ENCODE peak calls at places on chromosomes 3 and 15, in four cellular contexts. O, A, W and V are unnamed samples.

GRCh38 chr15:101489633-101490407 is at the start of gene PCSK6:
- DNase-seq in A (peak), O (peak), W (no peak), V (no peak)

GRCh38 chr3:193590088-193590856 is 2.7 kb upstream of the OPA1 start:
- DNase-seq in W (peak), A (no peak), O (no peak), V (no peak)

GRCh38 chr3:196238612-196239190 is 22.4 kb downstream of the SLC51A start:
- DNase-seq in O (no peak), A (no peak), W (peak), V (no peak)

GRCh38 chr3:107525101-107525953 is 2.6 kb downstream of the BBX start:
- DNase-seq in A (peak), W (peak), O (peak), V (peak)

GRCh38 chr3:184305577-184305976 is 6.5 kb downstream of the PSMD2 start:
- DNase-seq in W (peak), O (no peak), A (peak), V (no peak)

GRCh38 chr3:99842826-99843589 is 25.3 kb downstream of the CMSS1 start:
- DNase-seq in W (peak), O (no peak), A (peak), V (no peak)

GRCh38 chr3:31893174-31893573 is 87.9 kb downstream of the OSBPL10 start:
- DNase-seq in O (no peak), A (no peak), W (no peak), V (no peak)

GRCh38 chr15:49521802-49522201 is 98.8 kb downstream of the FGF7 start:
- DNase-seq in O (no peak), W (peak), A (peak), V (no peak)

GRCh38 chr3:28286595-28286994 is 45.2 kb downstream of the CMC1 start:
- DNase-seq in A (peak), O (no peak), W (peak), V (no peak)

GRCh38 chr3:41064526-41064925 is 134.8 kb upstream of the CTNNB1 start:
- DNase-seq in A (no peak), W (no peak), O (no peak), V (no peak)

GRCh38 chr3:197490659-197491058 is 65.1 kb downstream of the BDH1 start:
- DNase-seq in A (no peak), O (no peak), W (no peak), V (no peak)

GRCh38 chr3:45546636-45547201 is 47.8 kb upstream of the LIMD1 start:
- DNase-seq in W (no peak), A (no peak), O (no peak), V (no peak)

GRCh38 chr3:18438586-18438985 is 13.4 kb upstream of the SATB1 start:
- DNase-seq in A (no peak), O (no peak), W (no peak), V (no peak)

GRCh38 chr15:97909291-97909891 is 51.1 kb upstream of the ARRDC4 start:
- DNase-seq in O (peak), A (peak), W (peak), V (peak)

GRCh38 chr3:135242285-135242684 is 447.2 kb downstream of the EPHB1 start:
- DNase-seq in O (no peak), W (no peak), A (no peak), V (no peak)

GRCh38 chr3:97291901-97292300 is 472.7 kb upstream of the ARL6 start:
- DNase-seq in A (no peak), O (no peak), W (no peak), V (no peak)

GRCh38 chr3:196975349-196975748 is 6.7 kb upstream of the PIGZ start:
- DNase-seq in A (no peak), O (no peak), W (no peak), V (peak)

GRCh38 chr3:106078635-106079034 is 209.8 kb upstream of the CBLB start:
- DNase-seq in W (no peak), A (no peak), O (no peak), V (no peak)

GRCh38 chr3:190617185-190617584 is 103.3 kb downstream of the IL1RAP start:
- DNase-seq in A (no peak), O (no peak), W (peak), V (no peak)

GRCh38 chr3:115512565-115513410 is 110.5 kb upstream of the GAP43 start:
- DNase-seq in W (peak), A (peak), O (peak), V (no peak)

GRCh38 chr15:89307046-89307587 is 27.5 kb downstream of the POLG start:
- DNase-seq in W (peak), A (no peak), O (no peak), V (no peak)

GRCh38 chr3:175601521-175601920 is 742.4 kb downstream of the NAALADL2 start:
- DNase-seq in O (no peak), W (no peak), A (no peak), V (no peak)

GRCh38 chr15:27850961-27851636 is 248.0 kb downstream of the OCA2 start:
- DNase-seq in A (no peak), O (no peak), W (no peak), V (no peak)

GRCh38 chr3:55790596-55791350 is 303.7 kb upstream of the WNT5A start:
- DNase-seq in O (no peak), A (no peak), W (peak), V (no peak)

GRCh38 chr15:34214135-34214534 is 4.2 kb upstream of the KATNBL1 start:
- DNase-seq in O (no peak), A (no peak), W (no peak), V (no peak)

GRCh38 chr3:195033531-195034091 is 237.3 kb downstream of the XXYLT1 start:
- DNase-seq in A (no peak), O (no peak), W (peak), V (peak)

GRCh38 chr3:141508067-141508436 is 21.2 kb downstream of the RASA2 start:
- DNase-seq in A (no peak), W (no peak), O (no peak), V (no peak)

GRCh38 chr3:113746955-113747718 is at the start of gene ATP6V1A:
- DNase-seq in W (peak), A (no peak), O (peak), V (peak)

GRCh38 chr3:188583476-188584161 is 429.7 kb downstream of the LPP start:
- DNase-seq in O (no peak), W (peak), A (no peak), V (no peak)

GRCh38 chr3:48594431-48595049 is 589 bp downstream of the COL7A1 start:
- DNase-seq in A (no peak), W (peak), O (no peak), V (no peak)

GRCh38 chr3:13477946-13478345 is 2.2 kb upstream of the HDAC11 start:
- DNase-seq in W (no peak), A (no peak), O (no peak), V (no peak)

GRCh38 chr3:4546346-4547178 is 53.4 kb downstream of the ITPR1 start:
- DNase-seq in O (no peak), A (no peak), W (no peak), V (no peak)

GRCh38 chr15:31271706-31272557 is 54.7 kb upstream of the KLF13 start:
- DNase-seq in O (no peak), A (no peak), W (no peak), V (peak)